ENCODE peak calls at places on chromosomes 5 and 9, in four cellular contexts. X is esophagus squamous epithelium, D is A549, B is cardiac muscle cell. K is an unnamed sample.

GRCh38 chr9:99433555-99433954 is 211.5 kb downstream of the SEC61B start:
- DNase-seq in X (no peak), D (peak), B (peak), K (no peak)

GRCh38 chr5:139745800-139746690 is 49.6 kb upstream of the PSD2 start:
- DNase-seq in X (no peak), D (peak), B (peak), K (peak)

GRCh38 chr9:100637787-100638186 is 59.9 kb downstream of the CAVIN4 start:
- DNase-seq in X (no peak), D (no peak), B (no peak), K (no peak)

GRCh38 chr9:111851536-111851935 is 45.1 kb upstream of the UGCG start:
- DNase-seq in X (no peak), D (peak), B (no peak), K (no peak)

GRCh38 chr5:37552770-37553719 is 173.9 kb downstream of the WDR70 start:
- DNase-seq in X (no peak), D (no peak), B (peak), K (no peak)

GRCh38 chr5:149370878-149371277 is 8.2 kb downstream of the IL17B start:
- DNase-seq in X (no peak), D (no peak), B (no peak), K (no peak)

GRCh38 chr5:135033866-135034185 is 202 bp downstream of the PITX1 start:
- DNase-seq in X (no peak), D (no peak), B (no peak), K (no peak)

GRCh38 chr9:99948896-99949295 is 42.4 kb downstream of the STX17 start:
- DNase-seq in X (no peak), D (no peak), B (peak), K (no peak)

GRCh38 chr5:82151622-82152021 is 126.5 kb downstream of the RPS23 start:
- DNase-seq in X (no peak), D (no peak), B (no peak), K (no peak)

GRCh38 chr9:14362175-14362574 is 48.2 kb upstream of the NFIB start:
- DNase-seq in X (no peak), D (no peak), B (no peak), K (no peak)

GRCh38 chr5:180541710-180542109 is 47.5 kb downstream of the CNOT6 start:
- DNase-seq in X (no peak), D (no peak), B (no peak), K (no peak)

GRCh38 chr9:117555964-117556629 is 141.2 kb upstream of the ASTN2 start:
- DNase-seq in X (no peak), D (peak), B (peak), K (no peak)

GRCh38 chr5:175037820-175038219 is 313.4 kb downstream of the MSX2 start:
- DNase-seq in X (no peak), D (no peak), B (no peak), K (no peak)

GRCh38 chr9:134130503-134131375 is 5.1 kb upstream of the WDR5 start:
- DNase-seq in X (no peak), D (no peak), B (peak), K (no peak)

GRCh38 chr5:389197-389821 is 53.7 kb upstream of the EXOC3 start:
- DNase-seq in X (no peak), D (no peak), B (no peak), K (no peak)

GRCh38 chr9:15416880-15417279 is 5.8 kb upstream of the SNAPC3 start:
- DNase-seq in X (no peak), D (no peak), B (peak), K (no peak)

GRCh38 chr9:129567842-129568559 is 52.9 kb downstream of the C9orf50 start:
- DNase-seq in X (no peak), D (peak), B (peak), K (peak)

GRCh38 chr5:74136276-74136675 is 504.3 kb downstream of the ENC1 start:
- DNase-seq in X (no peak), D (no peak), B (no peak), K (no peak)

GRCh38 chr5:32283539-32284377 is 29.0 kb downstream of the MTMR12 start:
- DNase-seq in X (no peak), D (no peak), B (peak), K (no peak)

GRCh38 chr9:19193029-19193324 is 37.5 kb upstream of the DENND4C start:
- DNase-seq in X (no peak), D (no peak), B (no peak), K (no peak)

GRCh38 chr9:22119537-22120167 is 110.5 kb upstream of the CDKN2B start:
- DNase-seq in X (no peak), D (no peak), B (peak), K (no peak)

DNA sequence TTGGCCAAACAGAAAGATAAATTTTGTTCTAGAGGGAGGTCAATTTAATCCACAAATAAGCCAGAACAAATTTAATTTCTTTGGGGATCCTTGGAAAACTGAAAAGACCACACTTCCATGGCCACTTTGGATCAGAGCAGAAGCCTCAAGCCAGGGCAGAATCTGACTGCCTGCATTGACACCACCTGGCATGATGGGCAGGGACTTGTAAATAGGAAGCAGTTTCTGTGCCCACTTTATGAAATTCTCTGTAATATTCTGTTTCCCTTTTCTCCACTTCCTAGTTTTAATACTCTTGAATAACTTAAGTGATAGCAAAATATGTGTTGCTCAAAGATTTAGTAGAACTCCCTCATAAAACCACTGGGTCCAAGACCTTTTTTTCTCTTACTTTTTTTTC is 6.7 kb upstream of the TMEM252 start:
- DNase-seq in X (no peak), D (no peak), B (no peak), K (no peak)
- H3K27ac ChIP-seq in X (no peak), D (no peak), B (no peak), K (no peak)

GRCh38 chr9:76852026-76852425 is 53.9 kb downstream of the PRUNE2 start:
- DNase-seq in X (no peak), D (no peak), B (no peak), K (no peak)

GRCh38 chr9:76845254-76845653 is 60.7 kb downstream of the PRUNE2 start:
- DNase-seq in X (no peak), D (no peak), B (no peak), K (no peak)

GRCh38 chr9:76846307-76846706 is 59.6 kb downstream of the PRUNE2 start:
- DNase-seq in X (no peak), D (no peak), B (no peak), K (no peak)
- H3K27ac ChIP-seq in X (no peak), D (no peak), B (no peak), K (no peak)

GRCh38 chr5:13107553-13107952 is 836.9 kb downstream of the DNAH5 start:
- DNase-seq in X (no peak), D (no peak), B (no peak), K (no peak)
- H3K27ac ChIP-seq in X (no peak), D (no peak), B (no peak), K (no peak)

GRCh38 chr5:142059304-142059940 is 46.6 kb upstream of the GNPDA1 start:
- DNase-seq in X (no peak), D (no peak), B (peak), K (no peak)
- H3K27ac ChIP-seq in X (no peak), D (no peak), B (no peak), K (no peak)

DNA sequence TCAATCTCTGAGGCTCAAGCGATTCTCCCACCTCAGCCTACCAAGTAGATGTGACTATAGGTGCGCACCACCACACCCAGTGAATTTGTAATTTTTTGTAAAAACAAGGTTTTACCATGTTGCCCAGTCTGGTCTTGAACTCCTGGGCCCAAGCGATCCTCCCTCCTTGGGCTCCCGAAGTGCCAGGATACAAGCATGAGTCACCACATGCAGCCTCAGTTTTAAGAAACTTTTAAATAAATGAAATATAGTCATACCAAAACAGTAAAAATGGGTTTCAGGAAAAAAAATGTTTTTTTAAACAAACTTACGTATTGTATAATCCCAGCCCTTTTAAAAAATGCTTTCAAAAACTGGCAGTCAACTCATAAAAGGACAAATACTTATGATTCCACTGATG is 26.6 kb downstream of the FXN start:
- DNase-seq in X (no peak), D (no peak), B (no peak), K (no peak)
- H3K27ac ChIP-seq in X (no peak), D (no peak), B (no peak), K (no peak)